ENCODE peak calls at places on chromosomes 2 and 18, in five cellular contexts. One of them, this sample, is unnamed. For H3K4me1, the result is how much of the 10 kb centered on the place peaks cover.

GRCh38 chr2:132415256-132416079 is 1.1 kb upstream of the GPR39 start:
- DNase-seq in SK-N-SH: no peak
- DNase-seq in transverse colon: peak
- DNase-seq in spleen: no peak
- DNase-seq in HCT116: no peak
- DNase-seq in this sample: no peak

GRCh38 chr18:45321520-45321919 is 293.8 kb upstream of the SLC14A2 start:
- DNase-seq in SK-N-SH: no peak
- DNase-seq in transverse colon: no peak
- DNase-seq in HCT116: no peak
- DNase-seq in spleen: no peak
- DNase-seq in this sample: no peak

GRCh38 chr18:877238-877637 is 27.4 kb upstream of the ADCYAP1 start:
- DNase-seq in HCT116: no peak
- DNase-seq in spleen: no peak
- DNase-seq in SK-N-SH: no peak
- DNase-seq in transverse colon: no peak
- DNase-seq in this sample: no peak

GRCh38 chr18:24009651-24010333 is 4.8 kb upstream of the TTC39C start:
- DNase-seq in HCT116: no peak
- DNase-seq in transverse colon: no peak
- DNase-seq in SK-N-SH: no peak
- DNase-seq in spleen: no peak
- DNase-seq in this sample: no peak

GRCh38 chr2:114700440-114700839 is 258.0 kb downstream of the DPP10 start:
- DNase-seq in transverse colon: no peak
- DNase-seq in SK-N-SH: no peak
- DNase-seq in spleen: no peak
- DNase-seq in HCT116: no peak
- DNase-seq in this sample: no peak

GRCh38 chr2:2331905-2332280 is 818 bp upstream of the MYT1L start:
- DNase-seq in spleen: no peak
- DNase-seq in transverse colon: no peak
- DNase-seq in HCT116: no peak
- DNase-seq in SK-N-SH: peak
- DNase-seq in this sample: no peak

GRCh38 chr2:1675633-1676032 is 68.7 kb downstream of the PXDN start:
- DNase-seq in transverse colon: peak
- DNase-seq in spleen: no peak
- DNase-seq in HCT116: peak
- DNase-seq in SK-N-SH: no peak
- DNase-seq in this sample: peak

GRCh38 chr2:116692988-116693387 is 1121.5 kb upstream of the DDX18 start:
- DNase-seq in HCT116: no peak
- DNase-seq in spleen: no peak
- DNase-seq in SK-N-SH: no peak
- DNase-seq in transverse colon: no peak
- DNase-seq in this sample: no peak

GRCh38 chr2:232139786-232140562 is 178.5 kb downstream of the DIS3L2 start:
- DNase-seq in transverse colon: no peak
- DNase-seq in spleen: no peak
- DNase-seq in HCT116: no peak
- DNase-seq in SK-N-SH: no peak
- DNase-seq in this sample: no peak

GRCh38 chr2:128442053-128442751 is 123.5 kb upstream of the HS6ST1 start:
- DNase-seq in transverse colon: peak
- DNase-seq in HCT116: no peak
- DNase-seq in spleen: no peak
- DNase-seq in SK-N-SH: no peak
- DNase-seq in this sample: no peak

GRCh38 chr2:144082777-144083176 is 437.1 kb downstream of the ZEB2 start:
- DNase-seq in HCT116: no peak
- DNase-seq in transverse colon: no peak
- DNase-seq in spleen: no peak
- DNase-seq in SK-N-SH: no peak
- DNase-seq in this sample: no peak

GRCh38 chr2:97716695-97717617 is 3.6 kb downstream of the ZAP70 start:
- DNase-seq in transverse colon: no peak
- DNase-seq in SK-N-SH: no peak
- DNase-seq in HCT116: no peak
- DNase-seq in spleen: peak
- DNase-seq in this sample: no peak

GRCh38 chr2:66550826-66551225 is 115.9 kb downstream of the MEIS1 start:
- DNase-seq in SK-N-SH: no peak
- DNase-seq in spleen: no peak
- DNase-seq in transverse colon: no peak
- DNase-seq in HCT116: no peak
- DNase-seq in this sample: no peak

GRCh38 chr2:232522014-232522854 is 2.0 kb downstream of the PRSS56 start:
- DNase-seq in transverse colon: peak
- DNase-seq in SK-N-SH: peak
- DNase-seq in HCT116: no peak
- DNase-seq in spleen: peak
- DNase-seq in this sample: no peak

GRCh38 chr2:229043681-229044080 is 227.4 kb downstream of the PID1 start:
- DNase-seq in HCT116: no peak
- DNase-seq in transverse colon: no peak
- DNase-seq in SK-N-SH: no peak
- DNase-seq in spleen: no peak
- DNase-seq in this sample: no peak

GRCh38 chr2:173119069-173119807 is 43.6 kb downstream of the MAP3K20 start:
- DNase-seq in SK-N-SH: no peak
- DNase-seq in HCT116: no peak
- DNase-seq in spleen: no peak
- DNase-seq in transverse colon: peak
- DNase-seq in this sample: no peak

GRCh38 chr2:156124458-156124857 is 208.1 kb downstream of the NR4A2 start:
- DNase-seq in SK-N-SH: no peak
- DNase-seq in HCT116: no peak
- DNase-seq in spleen: no peak
- DNase-seq in transverse colon: no peak
- DNase-seq in this sample: no peak

GRCh38 chr2:100321181-100321880 is 970 bp downstream of the LONRF2 start:
- DNase-seq in spleen: peak
- DNase-seq in HCT116: no peak
- DNase-seq in transverse colon: no peak
- DNase-seq in SK-N-SH: peak
- DNase-seq in this sample: no peak

GRCh38 chr2:55224761-55225261 is 7.3 kb downstream of the CLHC1 start:
- DNase-seq in SK-N-SH: peak
- DNase-seq in transverse colon: no peak
- DNase-seq in spleen: peak
- DNase-seq in HCT116: no peak
- DNase-seq in this sample: no peak

GRCh38 chr18:66136039-66136438 is 385.2 kb downstream of the CDH7 start:
- DNase-seq in HCT116: no peak
- DNase-seq in SK-N-SH: no peak
- DNase-seq in transverse colon: no peak
- DNase-seq in spleen: no peak
- DNase-seq in this sample: no peak

GRCh38 chr2:10305715-10306114 is 3.0 kb downstream of the HPCAL1 start:
- DNase-seq in spleen: no peak
- DNase-seq in HCT116: no peak
- DNase-seq in transverse colon: peak
- DNase-seq in SK-N-SH: no peak
- DNase-seq in this sample: no peak

GRCh38 chr2:240024766-240025165 is 376 bp downstream of the NDUFA10 start:
- DNase-seq in spleen: no peak
- DNase-seq in HCT116: no peak
- DNase-seq in SK-N-SH: no peak
- DNase-seq in transverse colon: no peak
- DNase-seq in this sample: no peak

GRCh38 chr2:109139844-109140396 is 10.9 kb downstream of the SH3RF3 start:
- DNase-seq in SK-N-SH: no peak
- DNase-seq in transverse colon: no peak
- DNase-seq in HCT116: no peak
- DNase-seq in spleen: no peak
- DNase-seq in this sample: no peak

GRCh38 chr2:168254158-168254935 is 7.0 kb upstream of the STK39 start:
- DNase-seq in transverse colon: no peak
- DNase-seq in HCT116: peak
- DNase-seq in SK-N-SH: peak
- DNase-seq in spleen: no peak
- DNase-seq in this sample: no peak

GRCh38 chr2:118971245-118972122 is 29.5 kb downstream of the MARCO start:
- DNase-seq in HCT116: peak
- DNase-seq in spleen: no peak
- DNase-seq in SK-N-SH: no peak
- DNase-seq in transverse colon: no peak
- DNase-seq in this sample: no peak

GRCh38 chr2:231186325-231186724 is 12.1 kb upstream of the ARMC9 start:
- DNase-seq in transverse colon: no peak
- DNase-seq in SK-N-SH: no peak
- DNase-seq in HCT116: no peak
- DNase-seq in spleen: no peak
- DNase-seq in this sample: no peak

GRCh38 chr2:215439980-215440512 is 4.2 kb upstream of the FN1 start:
- DNase-seq in spleen: no peak
- DNase-seq in transverse colon: no peak
- DNase-seq in HCT116: no peak
- DNase-seq in SK-N-SH: no peak
- DNase-seq in this sample: no peak

GRCh38 chr2:10499275-10499907 is 51.3 kb upstream of the ODC1 start:
- DNase-seq in spleen: peak
- DNase-seq in HCT116: no peak
- DNase-seq in SK-N-SH: no peak
- DNase-seq in transverse colon: no peak
- DNase-seq in this sample: no peak

GRCh38 chr2:241843321-241844065 is 15.2 kb downstream of the PDCD1 start:
- DNase-seq in HCT116: no peak
- DNase-seq in transverse colon: no peak
- DNase-seq in SK-N-SH: no peak
- DNase-seq in spleen: peak
- DNase-seq in this sample: no peak

GRCh38 chr2:16654775-16655456 is 10.7 kb downstream of the CYRIA start:
- DNase-seq in spleen: no peak
- DNase-seq in SK-N-SH: no peak
- DNase-seq in transverse colon: no peak
- DNase-seq in HCT116: no peak
- DNase-seq in this sample: no peak

GRCh38 chr2:210895132-210895531 is 338.7 kb downstream of the CPS1 start:
- DNase-seq in transverse colon: no peak
- DNase-seq in SK-N-SH: no peak
- DNase-seq in spleen: no peak
- DNase-seq in HCT116: no peak
- DNase-seq in this sample: no peak

GRCh38 chr2:210899131-210899530 is 342.7 kb downstream of the CPS1 start:
- DNase-seq in HCT116: no peak
- DNase-seq in transverse colon: no peak
- DNase-seq in spleen: no peak
- DNase-seq in SK-N-SH: no peak
- DNase-seq in this sample: peak
- TF ChIP-seq POLR2AphosphoS5 in HCT116: no peak
- TF ChIP-seq POLR2AphosphoS5 in transverse colon: no peak
- TF ChIP-seq POLR2AphosphoS5 in spleen: no peak
- TF ChIP-seq POLR2AphosphoS5 in SK-N-SH: no peak
- TF ChIP-seq POLR2AphosphoS5 in this sample: no peak

GRCh38 chr2:24315669-24316068 is 44.7 kb downstream of the ITSN2 start:
- DNase-seq in SK-N-SH: no peak
- DNase-seq in spleen: no peak
- DNase-seq in transverse colon: no peak
- DNase-seq in HCT116: no peak
- DNase-seq in this sample: no peak
- H3K4me1 ChIP-seq in SK-N-SH: under half
- H3K4me1 ChIP-seq in spleen: half or more
- H3K4me1 ChIP-seq in transverse colon: under half
- H3K4me1 ChIP-seq in HCT116: under half
- H3K4me1 ChIP-seq in this sample: under half

GRCh38 chr2:163655672-163656071 is 80.1 kb downstream of the FIGN start:
- DNase-seq in HCT116: no peak
- DNase-seq in spleen: no peak
- DNase-seq in SK-N-SH: no peak
- DNase-seq in transverse colon: no peak
- DNase-seq in this sample: no peak

GRCh38 chr2:163658556-163658955 is 77.3 kb downstream of the FIGN start:
- DNase-seq in transverse colon: no peak
- DNase-seq in spleen: no peak
- DNase-seq in SK-N-SH: no peak
- DNase-seq in HCT116: no peak
- DNase-seq in this sample: no peak

GRCh38 chr2:163659224-163659623 is 76.6 kb downstream of the FIGN start:
- DNase-seq in spleen: no peak
- DNase-seq in HCT116: no peak
- DNase-seq in SK-N-SH: no peak
- DNase-seq in transverse colon: no peak
- DNase-seq in this sample: no peak

GRCh38 chr2:163657257-163657656 is 78.6 kb downstream of the FIGN start:
- DNase-seq in transverse colon: no peak
- DNase-seq in spleen: no peak
- DNase-seq in SK-N-SH: no peak
- DNase-seq in HCT116: no peak
- DNase-seq in this sample: no peak

DNA sequence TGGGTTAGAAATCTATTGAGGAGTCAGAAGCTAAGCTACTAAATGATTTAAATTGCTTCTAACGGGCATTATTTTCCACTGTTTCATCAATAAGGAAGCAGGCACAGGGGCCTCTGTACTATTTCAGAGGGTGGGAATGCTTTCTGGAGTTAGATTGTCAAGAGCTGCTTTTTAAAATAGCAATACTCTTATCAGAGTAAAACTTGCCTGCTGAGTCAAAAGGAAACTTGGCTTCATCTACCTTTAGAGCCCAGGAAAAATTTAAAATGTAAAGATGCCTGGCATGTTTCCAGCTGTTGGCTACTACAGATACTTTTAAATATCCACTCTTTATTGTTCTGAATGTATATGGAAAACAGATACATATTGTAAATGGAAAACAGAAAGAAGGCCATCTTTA is 79.2 kb downstream of the FIGN start:
- DNase-seq in transverse colon: no peak
- DNase-seq in spleen: no peak
- DNase-seq in SK-N-SH: no peak
- DNase-seq in HCT116: no peak
- DNase-seq in this sample: no peak
- H3K27ac ChIP-seq in transverse colon: no peak
- H3K27ac ChIP-seq in spleen: no peak
- H3K27ac ChIP-seq in SK-N-SH: peak
- H3K27ac ChIP-seq in HCT116: no peak
- H3K27ac ChIP-seq in this sample: no peak

DNA sequence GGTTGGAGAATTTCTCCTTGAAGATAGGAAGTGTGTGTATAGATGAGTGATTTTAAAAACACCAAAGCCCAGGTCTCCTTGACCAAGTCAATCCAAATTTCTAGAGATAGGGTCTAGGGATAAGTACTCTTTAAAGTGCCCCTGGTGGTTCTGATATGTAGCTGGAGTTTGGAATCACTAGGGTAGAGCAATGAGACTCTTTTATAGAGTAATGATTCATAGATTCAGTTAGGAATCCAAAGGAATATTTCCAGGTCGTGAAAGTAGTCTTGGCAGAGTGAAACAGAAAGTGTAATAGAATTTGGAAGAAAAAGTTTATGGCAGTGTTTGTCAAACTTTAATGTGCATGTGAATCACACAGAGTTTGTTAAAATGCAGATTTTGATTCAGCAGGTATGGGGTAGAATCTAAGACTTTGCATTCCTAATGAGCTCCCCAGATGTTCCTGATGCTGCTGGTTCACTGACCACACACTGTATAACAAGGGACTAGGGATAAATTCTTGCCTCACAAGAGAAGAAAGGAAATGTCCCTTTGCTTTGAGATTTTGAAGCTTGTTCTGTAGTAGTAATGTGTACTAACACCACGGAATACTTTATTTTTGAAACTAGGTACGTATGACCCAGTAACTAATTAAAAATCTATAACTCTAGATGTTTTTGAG is 1.8 kb downstream of the UPP2 start:
- DNase-seq in spleen: no peak
- DNase-seq in SK-N-SH: no peak
- DNase-seq in HCT116: no peak
- DNase-seq in transverse colon: no peak
- DNase-seq in this sample: no peak
- TF ChIP-seq POLR2AphosphoS5 in spleen: no peak
- TF ChIP-seq POLR2AphosphoS5 in SK-N-SH: no peak
- TF ChIP-seq POLR2AphosphoS5 in HCT116: no peak
- TF ChIP-seq POLR2AphosphoS5 in transverse colon: no peak
- TF ChIP-seq POLR2AphosphoS5 in this sample: no peak

This sample was measured in Panc1.